ENCODE peak calls at places on chromosomes 7 and 10, in nine cellular contexts. J is prostate gland; W is neuronal stem cell; N is transverse colon; A is AG10803; F is H7; V is heart right ventricle; T is CD4-positive, alpha-beta memory T cell; O is fibroblast of the aortic adventitia. I is an unnamed sample.

GRCh38 chr7:82732677-82733076 is 289.1 kb upstream of the CACNA2D1 start:
- DNase-seq in A (no peak), N (no peak), T (no peak), J (no peak), V (no peak), F (no peak), O (no peak), W (no peak), I (no peak)

GRCh38 chr7:2009541-2010001 is 223.2 kb downstream of the MAD1L1 start:
- DNase-seq in O (no peak), W (no peak), J (no peak), T (no peak), N (no peak), A (no peak), V (peak; percentile 48), F (no peak), I (no peak)

GRCh38 chr10:6300106-6300783 is 97.5 kb downstream of the PFKFB3 start:
- DNase-seq in T (peak; percentile 72), O (peak; percentile 54), A (peak; percentile 87), N (peak; percentile 41), V (no peak), W (no peak), J (no peak), F (no peak), I (peak; percentile 16)

GRCh38 chr7:142482899-142483658 is 225.2 kb upstream of the PRSS58 start:
- DNase-seq in N (peak; percentile 69), A (peak; percentile 51), F (peak; percentile 69), W (no peak), J (peak; percentile 19), O (peak; percentile 60), T (peak; percentile 53), V (no peak), I (peak; percentile 60)

GRCh38 chr7:150830957-150831356 is 21.4 kb upstream of the AOC1 start:
- DNase-seq in W (no peak), V (no peak), O (no peak), N (peak; percentile 80), T (no peak), A (no peak), F (no peak), J (no peak), I (no peak)

GRCh38 chr10:113929522-113929921 is 75.1 kb downstream of the NHLRC2 start:
- DNase-seq in F (no peak), J (no peak), N (no peak), O (no peak), A (no peak), T (no peak), W (no peak), V (no peak), I (no peak)

GRCh38 chr7:40220421-40220911 is 85.7 kb downstream of the SUGCT start:
- DNase-seq in T (no peak), O (peak; percentile 50), N (no peak), V (no peak), A (peak; percentile 65), W (no peak), J (no peak), F (no peak), I (peak; percentile 74)

GRCh38 chr10:28219241-28219640 is 83.6 kb downstream of the MPP7 start:
- DNase-seq in V (no peak), F (no peak), W (no peak), J (no peak), O (no peak), N (no peak), T (no peak), A (peak; percentile 66), I (no peak)

GRCh38 chr10:56547163-56547562 is 186.1 kb upstream of the ZWINT start:
- DNase-seq in W (no peak), O (no peak), N (no peak), F (no peak), J (no peak), A (no peak), V (no peak), T (no peak), I (no peak)

GRCh38 chr7:13476881-13477444 is 512.5 kb downstream of the ETV1 start:
- DNase-seq in F (no peak), T (no peak), O (no peak), V (no peak), A (no peak), W (no peak), J (no peak), N (no peak), I (no peak)

GRCh38 chr7:16978358-16979244 is 96.8 kb upstream of the AGR3 start:
- DNase-seq in T (no peak), J (no peak), A (peak; percentile 61), O (peak; percentile 77), W (no peak), N (no peak), V (no peak), F (no peak), I (peak; percentile 72)

GRCh38 chr7:110480964-110481363 is 610.0 kb upstream of the LRRN3 start:
- DNase-seq in J (no peak), A (no peak), N (no peak), V (no peak), W (no peak), O (no peak), T (no peak), F (no peak), I (no peak)

GRCh38 chr10:96588601-96589419 is 2.0 kb upstream of the TM9SF3 start:
- DNase-seq in A (no peak), J (no peak), T (no peak), V (no peak), W (no peak), N (no peak), F (no peak), O (no peak), I (no peak)

GRCh38 chr7:1361756-1362125 is 97.5 kb downstream of the MICALL2 start:
- DNase-seq in V (no peak), W (no peak), O (no peak), J (no peak), N (no peak), T (no peak), A (no peak), F (peak; percentile 73), I (no peak)

GRCh38 chr10:35765039-35765662 is 123.1 kb upstream of the FZD8 start:
- DNase-seq in N (peak; percentile 25), A (no peak), W (no peak), T (no peak), O (no peak), F (peak; percentile 52), V (peak; percentile 11), J (no peak), I (peak; percentile 7)

GRCh38 chr7:70837589-70837988 is 294.4 kb upstream of the GALNT17 start:
- DNase-seq in F (no peak), N (no peak), J (no peak), A (no peak), O (no peak), V (no peak), T (no peak), W (no peak), I (no peak)

GRCh38 chr7:131604841-131605279 is 48.4 kb upstream of the PODXL start:
- DNase-seq in W (no peak), J (no peak), N (no peak), F (peak; percentile 68), O (peak; percentile 30), A (peak; percentile 96), V (no peak), T (no peak), I (peak; percentile 86)
- H3K4me3 ChIP-seq in W (no peak overlapping the region), J (no peak overlapping the region), N (no peak overlapping the region), F (no peak overlapping the region), O (no peak overlapping the region), A (no peak overlapping the region), V (no peak overlapping the region), T (no peak overlapping the region), I (no peak overlapping the region)

GRCh38 chr7:101820703-101821102 is 3.3 kb downstream of the CUX1 start:
- DNase-seq in O (peak; percentile 54), V (no peak), A (peak; percentile 66), J (no peak), W (no peak), N (no peak), T (no peak), F (peak; percentile 58), I (no peak)
- H3K4me3 ChIP-seq in O (no peak overlapping the region), V (no peak overlapping the region), A (no peak overlapping the region), J (no peak overlapping the region), W (no peak overlapping the region), N (no peak overlapping the region), T (no peak overlapping the region), F (no peak overlapping the region), I (no peak overlapping the region)

GRCh38 chr10:69089638-69090599 is 2.0 kb downstream of the SRGN start:
- DNase-seq in W (no peak), N (peak; percentile 61), A (no peak), J (no peak), T (peak; percentile 92), F (no peak), O (peak; percentile 45), V (peak; percentile 44), I (peak; percentile 25)
- H3K4me3 ChIP-seq in W (no peak overlapping the region), N (peak overlapping the region; percentile 52), A (no peak overlapping the region), J (peak overlapping the region; percentile 3), T (peak overlapping the region; percentile 33), F (no peak overlapping the region), O (peak overlapping the region; percentile 37), V (peak overlapping the region; percentile 49), I (no peak overlapping the region)

GRCh38 chr10:50416885-50417284 is 165.6 kb upstream of the ASAH2 start:
- DNase-seq in N (no peak), V (no peak), T (no peak), O (no peak), F (no peak), W (no peak), A (no peak), J (no peak), I (peak; percentile 23)

GRCh38 chr10:50417906-50418697 is 166.8 kb upstream of the ASAH2 start:
- DNase-seq in T (peak; percentile 39), O (peak; percentile 84), N (peak; percentile 63), V (peak; percentile 70), F (peak; percentile 80), A (peak; percentile 91), J (peak; percentile 21), W (peak; percentile 38), I (peak; percentile 89)

GRCh38 chr10:50416181-50416824 is 165.0 kb upstream of the ASAH2 start:
- DNase-seq in A (peak; percentile 31), T (no peak), V (no peak), W (no peak), F (no peak), N (no peak), J (no peak), O (peak; percentile 32), I (peak; percentile 24)

GRCh38 chr10:50419091-50419490 is 167.8 kb upstream of the ASAH2 start:
- DNase-seq in O (no peak), J (no peak), V (no peak), F (no peak), N (no peak), T (no peak), W (no peak), A (peak; percentile 34), I (no peak)

GRCh38 chr10:50417486-50417905 is 166.2 kb upstream of the ASAH2 start:
- DNase-seq in J (no peak), N (no peak), O (no peak), W (no peak), T (no peak), F (peak; percentile 32), A (peak; percentile 30), V (no peak), I (peak; percentile 49)
- H3K4me3 ChIP-seq in J (peak overlapping the region; percentile 41), N (peak overlapping the region; percentile 75), O (peak overlapping the region; percentile 74), W (no peak overlapping the region), T (peak overlapping the region; percentile 58), F (peak overlapping the region; percentile 45), A (peak overlapping the region; percentile 87), V (peak overlapping the region; percentile 62), I (peak overlapping the region; percentile 83)

GRCh38 chr7:37448057-37448636 is 517 bp downstream of the ELMO1 start:
- DNase-seq in W (no peak), V (peak; percentile 41), T (no peak), O (no peak), F (peak; percentile 90), N (peak; percentile 17), A (no peak), J (no peak), I (no peak)
- H3K4me3 ChIP-seq in W (peak overlapping the region; percentile 92), V (peak overlapping the region; percentile 59), T (peak overlapping the region; percentile 31), O (peak overlapping the region; percentile 58), F (peak overlapping the region; percentile 89), N (peak overlapping the region; percentile 65), A (peak overlapping the region; percentile 47), J (peak overlapping the region; percentile 66), I (peak overlapping the region; percentile 33)

I was measured in fibroblast of villous mesenchyme.